ENCODE peak calls at places on chromosomes 3 and 15, in seven cellular contexts. Y is sigmoid colon, G is suprapubic skin, S is endothelial cell of umbilical vein, Q is GM23338, J is K562, C is breast epithelium. M is an unnamed sample.

GRCh38 chr3:73452731-73453130 is 172.0 kb downstream of the PDZRN3 start:
- DNase-seq in Y (no peak), G (no peak), S (no peak), Q (no peak), J (no peak), C (no peak), M (no peak)

GRCh38 chr3:115325539-115325938 is 178.5 kb upstream of the ZBTB20 start:
- DNase-seq in Y (no peak), G (no peak), S (peak; percentile 47), Q (peak; percentile 90), J (peak; percentile 15), C (no peak), M (no peak)

GRCh38 chr3:185837409-185837808 is 12.6 kb upstream of the IGF2BP2 start:
- DNase-seq in Y (no peak), G (no peak), S (no peak), Q (no peak), J (no peak), C (no peak), M (no peak)

GRCh38 chr3:43217206-43217605 is 69.1 kb upstream of the SNRK start:
- DNase-seq in Y (no peak), G (no peak), S (no peak), Q (no peak), J (no peak), C (no peak), M (no peak)

GRCh38 chr3:25648107-25648535 is 16.6 kb downstream of the TOP2B start:
- DNase-seq in Y (peak; percentile 73), G (no peak), S (peak; percentile 86), Q (peak; percentile 96), J (peak; percentile 87), C (no peak), M (no peak)

GRCh38 chr3:122508135-122508914 is 6.4 kb downstream of the KPNA1 start:
- DNase-seq in Y (no peak), G (no peak), S (no peak), Q (no peak), J (no peak), C (no peak), M (no peak)

GRCh38 chr15:30036304-30036703 is 46.5 kb upstream of the GOLGA8J start:
- DNase-seq in Y (no peak), G (no peak), S (no peak), Q (peak; percentile 11), J (no peak), C (no peak), M (no peak)

GRCh38 chr3:161273589-161274218 is 52.6 kb downstream of the NMD3 start:
- DNase-seq in Y (no peak), G (no peak), S (peak; percentile 50), Q (peak; percentile 78), J (peak; percentile 46), C (no peak), M (no peak)

GRCh38 chr15:52502608-52503007 is 26.1 kb downstream of the MYO5A start:
- DNase-seq in Y (no peak), G (no peak), S (no peak), Q (no peak), J (no peak), C (no peak), M (no peak)

GRCh38 chr3:36993326-36994283 is at the start of gene MLH1:
- DNase-seq in Y (peak; percentile 97), G (peak; percentile 96), S (peak; percentile 100), Q (peak; percentile 87), J (peak; percentile 100), C (peak; percentile 98), M (peak; percentile 98)

GRCh38 chr3:135349254-135349948 is 554.3 kb downstream of the EPHB1 start:
- DNase-seq in Y (no peak), G (no peak), S (no peak), Q (no peak), J (no peak), C (no peak), M (no peak)

GRCh38 chr3:38117748-38118420 is 19.0 kb downstream of the ACAA1 start:
- DNase-seq in Y (peak; percentile 73), G (peak; percentile 71), S (peak; percentile 63), Q (peak; percentile 71), J (peak; percentile 83), C (peak; percentile 72), M (peak; percentile 87)

GRCh38 chr15:84967380-84967779 is 14.3 kb upstream of the PDE8A start:
- DNase-seq in Y (no peak), G (no peak), S (no peak), Q (no peak), J (no peak), C (no peak), M (no peak)

GRCh38 chr3:10772230-10773161 is 43.5 kb upstream of the SLC6A11 start:
- DNase-seq in Y (no peak), G (no peak), S (no peak), Q (peak; percentile 85), J (peak; percentile 22), C (no peak), M (peak; percentile 52)

GRCh38 chr3:172938788-172939187 is 188.3 kb downstream of the ECT2 start:
- DNase-seq in Y (no peak), G (no peak), S (no peak), Q (no peak), J (no peak), C (no peak), M (no peak)

GRCh38 chr3:64578797-64579196 is 109.0 kb downstream of the ADAMTS9 start:
- DNase-seq in Y (no peak), G (no peak), S (peak; percentile 4), Q (no peak), J (no peak), C (no peak), M (no peak)

GRCh38 chr15:99486371-99487336 is 79.1 kb upstream of the MEF2A start:
- DNase-seq in Y (peak; percentile 88), G (peak; percentile 89), S (peak; percentile 61), Q (peak; percentile 55), J (no peak), C (peak; percentile 64), M (peak; percentile 89)

GRCh38 chr3:126521122-126521891 is 2.6 kb upstream of the CHST13 start:
- DNase-seq in Y (peak; percentile 60), G (no peak), S (no peak), Q (no peak), J (no peak), C (no peak), M (peak; percentile 69)

GRCh38 chr3:149367021-149367840 is 10.2 kb downstream of the TM4SF1 start:
- DNase-seq in Y (no peak), G (no peak), S (peak; percentile 90), Q (peak; percentile 24), J (no peak), C (no peak), M (no peak)

GRCh38 chr15:77738038-77738370 is 105.3 kb upstream of the LINGO1 start:
- DNase-seq in Y (no peak), G (no peak), S (no peak), Q (no peak), J (peak; percentile 58), C (no peak), M (no peak)

GRCh38 chr15:35630570-35630969 is 84.6 kb upstream of the DPH6 start:
- DNase-seq in Y (no peak), G (no peak), S (no peak), Q (no peak), J (no peak), C (no peak), M (no peak)

GRCh38 chr15:67006089-67007065 is 59.0 kb upstream of the SMAD3 start:
- DNase-seq in Y (no peak), G (no peak), S (peak; percentile 43), Q (no peak), J (no peak), C (no peak), M (no peak)

GRCh38 chr3:177753498-177754155 is 556.3 kb upstream of the TBL1XR1 start:
- DNase-seq in Y (peak; percentile 81), G (no peak), S (no peak), Q (no peak), J (no peak), C (no peak), M (peak; percentile 79)

GRCh38 chr3:188133219-188133618 is 20.7 kb upstream of the LPP start:
- DNase-seq in Y (no peak), G (no peak), S (no peak), Q (no peak), J (no peak), C (no peak), M (no peak)

GRCh38 chr3:67529337-67529736 is 125.1 kb downstream of the SUCLG2 start:
- DNase-seq in Y (no peak), G (no peak), S (no peak), Q (no peak), J (no peak), C (no peak), M (no peak)
- TF ChIP-seq CTCF in Y (no peak), G (no peak), S (no peak), Q (peak; percentile 24), J (peak; percentile 9), C (no peak), M (no peak)

GRCh38 chr3:194585880-194586281 is 47.3 kb downstream of the TMEM44 start:
- DNase-seq in Y (no peak), G (no peak), S (no peak), Q (no peak), J (peak; percentile 30), C (no peak), M (no peak)
- TF ChIP-seq POLR2AphosphoS5 in Y (no peak), G (no peak), S (no peak), Q (no peak), J (no peak), C (no peak), M (no peak)

GRCh38 chr3:19146685-19147650 is 1.3 kb upstream of the KCNH8 start:
- DNase-seq in Y (peak; percentile 86), G (peak; percentile 65), S (peak; percentile 24), Q (peak; percentile 97), J (peak; percentile 76), C (peak; percentile 65), M (peak; percentile 90)
- TF ChIP-seq CTCF in Y (peak; percentile 37), G (no peak), S (peak; percentile 45), Q (peak; percentile 29), J (peak; percentile 41), C (peak; percentile 57), M (peak; percentile 60)

GRCh38 chr3:57680046-57680445 is 12.8 kb downstream of the DENND6A start:
- DNase-seq in Y (no peak), G (no peak), S (no peak), Q (no peak), J (no peak), C (no peak), M (no peak)
- TF ChIP-seq POLR2AphosphoS5 in Y (no peak), G (no peak), S (no peak), Q (no peak), J (no peak), C (no peak), M (no peak)

GRCh38 chr3:57852896-57853295 is 96.8 kb downstream of the SLMAP start:
- DNase-seq in Y (no peak), G (no peak), S (peak; percentile 54), Q (peak; percentile 52), J (no peak), C (no peak), M (no peak)
- TF ChIP-seq CTCF in Y (no peak), G (no peak), S (no peak), Q (peak; percentile 58), J (no peak), C (no peak), M (no peak)

M was measured in spleen.